ENCODE peak calls at places on chromosomes 6 and 20, in eight cellular contexts. H, A, Y, L, K, V, D and T are unnamed samples. For H3K27me3, the result is how much of the 10 kb centered on the place peaks cover.

GRCh38 chr6:87730310-87730709 is 28.3 kb upstream of the AKIRIN2 start:
- DNase-seq in L (no peak), D (no peak), Y (no peak), A (no peak), H (peak), K (peak), V (peak), T (peak)

GRCh38 chr6:113461153-113461897 is 395.8 kb upstream of the MARCKS start:
- DNase-seq in D (no peak), L (no peak), A (no peak), H (no peak), Y (peak), K (no peak), V (no peak), T (no peak)

GRCh38 chr20:48725589-48725991 is 102.2 kb downstream of the PREX1 start:
- DNase-seq in K (no peak), D (no peak), A (no peak), L (peak), V (no peak), Y (peak), H (no peak), T (peak)

GRCh38 chr6:15527838-15528617 is 134.8 kb downstream of the DTNBP1 start:
- DNase-seq in D (no peak), Y (peak), H (no peak), A (no peak), L (no peak), K (no peak), V (no peak), T (peak)

GRCh38 chr6:28875348-28875747 is 48.4 kb downstream of the TRIM27 start:
- DNase-seq in H (no peak), Y (no peak), V (no peak), A (no peak), K (no peak), D (no peak), L (no peak), T (no peak)

GRCh38 chr6:56378507-56378906 is 131.1 kb upstream of the COL21A1 start:
- DNase-seq in K (no peak), D (no peak), L (no peak), H (no peak), V (no peak), Y (no peak), A (no peak), T (no peak)

GRCh38 chr6:38337819-38338465 is 301.8 kb downstream of the BTBD9 start:
- DNase-seq in L (peak), H (no peak), D (no peak), V (no peak), K (no peak), A (no peak), Y (peak), T (peak)

GRCh38 chr6:108737594-108738546 is 110.4 kb upstream of the ARMC2 start:
- DNase-seq in Y (peak), A (peak), K (peak), H (peak), D (no peak), L (peak), V (no peak), T (peak)

GRCh38 chr6:43086022-43086658 is 10.0 kb downstream of the PTK7 start:
- DNase-seq in L (no peak), V (peak), K (no peak), A (no peak), Y (no peak), H (no peak), D (peak), T (no peak)

GRCh38 chr6:161186173-161186769 is 87.6 kb downstream of the AGPAT4 start:
- DNase-seq in H (peak), D (no peak), K (peak), A (no peak), V (no peak), L (peak), Y (peak), T (peak)

GRCh38 chr6:166809721-166810120 is 146.6 kb downstream of the RNASET2 start:
- DNase-seq in V (no peak), Y (no peak), L (no peak), K (no peak), D (no peak), H (no peak), A (no peak), T (peak)

GRCh38 chr6:8194499-8194898 is 92.2 kb upstream of the EEF1E1 start:
- DNase-seq in D (no peak), Y (peak), L (no peak), V (no peak), K (no peak), H (no peak), A (no peak), T (no peak)

GRCh38 chr6:70886661-70887060 is 70.2 kb downstream of the B3GAT2 start:
- DNase-seq in Y (no peak), H (no peak), L (no peak), V (no peak), D (no peak), K (peak), A (no peak), T (no peak)

GRCh38 chr6:154039231-154039842 is at the start of gene OPRM1:
- DNase-seq in D (no peak), L (peak), V (peak), Y (peak), H (no peak), A (peak), K (no peak), T (peak)

GRCh38 chr20:52171025-52171424 is 20.6 kb downstream of the ZFP64 start:
- DNase-seq in H (no peak), A (no peak), D (no peak), K (no peak), V (no peak), Y (no peak), L (no peak), T (no peak)
- TF ChIP-seq CTCF in H (no peak), A (no peak), D (no peak), K (no peak), V (no peak), Y (no peak), L (no peak), T (no peak)

GRCh38 chr6:27503436-27504030 is 30.6 kb upstream of the ZNF184 start:
- DNase-seq in L (peak), A (peak), H (peak), V (peak), Y (peak), K (peak), D (peak), T (peak)
- H3K27ac ChIP-seq in L (no peak), A (no peak), H (no peak), V (peak), Y (peak), K (peak), D (peak), T (peak)

DNA sequence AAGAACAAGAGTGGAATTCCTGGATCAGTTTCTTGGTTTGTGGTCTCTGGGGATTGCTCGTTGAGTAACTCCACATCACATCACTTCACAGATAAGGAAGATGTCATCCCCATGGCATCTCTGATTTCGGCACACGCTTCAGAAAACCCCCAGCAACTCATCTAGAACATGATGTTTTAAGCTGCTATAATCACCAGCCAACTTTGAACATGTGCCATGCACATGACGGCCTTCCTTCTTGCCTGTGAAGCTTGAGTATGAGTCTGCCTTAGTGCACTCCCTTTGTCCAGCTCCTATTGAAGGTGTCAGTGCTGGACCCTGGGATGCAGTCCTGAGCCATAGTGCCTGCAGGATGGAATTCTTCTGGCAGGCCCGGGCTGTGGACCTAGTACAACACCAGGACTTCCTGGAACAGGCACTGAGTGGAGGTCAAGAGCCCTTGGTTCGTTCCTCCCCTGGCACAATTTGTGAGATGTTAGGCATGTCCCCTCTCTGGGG is 231.5 kb upstream of the SUPT3H start:
- DNase-seq in A (no peak), H (peak), Y (peak), L (peak), D (no peak), V (no peak), K (no peak), T (peak)
- H3K27me3 ChIP-seq in A (under half), H (under half), Y (under half), L (under half), D (under half), V (under half), K (under half), T (under half)

GRCh38 chr6:170555305-170555704 is 1.1 kb downstream of the TBP start:
- DNase-seq in Y (no peak), L (no peak), A (no peak), H (no peak), D (no peak), V (no peak), K (no peak), T (no peak)

GRCh38 chr6:170553686-170554085 is 483 bp upstream of the TBP start:
- DNase-seq in Y (peak), D (no peak), L (peak), A (no peak), H (peak), K (no peak), V (peak), T (no peak)

GRCh38 chr6:170554086-170554887 is at the start of gene TBP:
- DNase-seq in Y (peak), D (peak), H (peak), V (peak), L (peak), K (peak), A (peak), T (peak)

GRCh38 chr6:170554888-170555137 is 644 bp downstream of the TBP start:
- DNase-seq in A (no peak), D (no peak), Y (no peak), H (no peak), K (no peak), L (no peak), V (no peak), T (no peak)

DNA sequence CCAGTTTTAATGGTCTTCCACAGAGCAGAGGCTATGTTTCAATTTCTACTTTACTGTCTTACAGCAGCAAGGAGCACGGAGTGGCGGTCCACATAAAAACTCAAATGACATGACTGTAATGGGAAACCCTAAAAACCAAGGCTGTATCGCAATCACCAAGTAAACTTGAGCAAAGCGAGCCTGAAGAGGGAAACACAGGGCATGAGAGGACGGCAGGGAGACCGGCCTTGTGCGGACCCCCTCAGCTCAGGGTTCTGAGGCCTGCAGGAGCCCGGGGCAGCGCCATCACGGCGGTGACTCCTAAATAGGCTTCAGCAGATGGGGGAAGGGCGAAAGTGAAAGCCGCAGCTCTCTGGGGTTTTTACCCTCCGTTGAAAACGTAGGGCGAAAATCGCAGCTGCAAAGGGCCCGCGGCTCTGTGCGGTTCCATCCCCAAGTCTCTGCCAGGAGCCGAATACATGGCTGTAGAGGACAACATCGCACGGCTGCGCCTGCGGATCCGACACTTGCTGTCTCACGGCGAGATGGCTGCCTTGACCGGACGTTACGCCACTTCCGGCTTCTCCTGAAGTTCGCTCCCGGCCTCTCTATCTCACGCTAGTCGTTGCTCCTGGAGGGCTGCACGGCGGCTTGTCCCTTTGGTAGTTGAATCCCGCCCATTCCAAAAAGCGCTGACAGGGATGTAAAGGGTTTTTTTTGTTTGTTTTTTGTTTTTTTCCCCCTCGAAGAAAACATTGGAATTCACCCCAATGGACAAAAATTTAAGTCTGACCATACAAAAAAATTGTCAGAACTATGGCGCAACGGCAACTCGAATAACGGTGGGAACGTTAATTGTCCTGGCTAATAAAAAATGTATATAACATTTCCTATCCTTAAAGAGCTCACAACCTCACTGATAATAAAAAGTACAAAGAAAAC is at the start of gene PSMB1:
- DNase-seq in K (peak), L (peak), A (peak), Y (peak), H (peak), V (peak), D (peak), T (peak)
- TF ChIP-seq CTCF in K (no peak), L (no peak), A (no peak), Y (no peak), H (no peak), V (no peak), D (no peak), T (no peak)

DNA sequence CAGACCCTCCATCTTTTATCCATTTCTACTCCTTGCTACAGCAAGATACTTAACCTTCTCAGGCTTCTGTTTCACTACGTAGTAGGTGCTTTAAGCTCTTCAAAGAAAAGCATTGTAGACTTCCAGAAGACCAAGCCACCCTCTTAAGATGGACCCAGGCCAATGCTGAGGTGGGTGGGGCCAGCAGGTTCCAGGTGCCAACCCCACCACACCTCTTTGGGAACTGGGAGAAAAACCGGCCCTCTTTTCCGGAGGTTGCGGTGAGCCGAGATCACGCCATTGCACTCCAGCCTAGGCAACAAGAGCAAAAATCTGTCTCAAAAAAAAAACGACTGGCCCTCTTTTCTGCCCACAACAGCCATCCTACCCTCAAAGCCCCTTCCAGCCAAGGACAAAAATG is 10.6 kb upstream of the HMGA1 start:
- DNase-seq in Y (no peak), L (no peak), V (no peak), K (no peak), A (no peak), H (no peak), D (no peak), T (no peak)
- H3K27ac ChIP-seq in Y (no peak), L (no peak), V (no peak), K (no peak), A (no peak), H (no peak), D (no peak), T (no peak)

GRCh38 chr20:22462975-22463914 is 121.1 kb downstream of the FOXA2 start:
- DNase-seq in D (no peak), K (no peak), Y (no peak), V (no peak), A (no peak), H (no peak), L (no peak), T (peak)

GRCh38 chr20:22470620-22471026 is 113.7 kb downstream of the FOXA2 start:
- DNase-seq in H (no peak), K (no peak), D (no peak), Y (no peak), V (no peak), L (no peak), A (no peak), T (no peak)

GRCh38 chr20:22464312-22465003 is 119.9 kb downstream of the FOXA2 start:
- DNase-seq in H (no peak), V (no peak), K (no peak), A (no peak), Y (no peak), L (no peak), D (no peak), T (no peak)

GRCh38 chr20:22466447-22467171 is 117.8 kb downstream of the FOXA2 start:
- DNase-seq in D (no peak), V (no peak), L (no peak), H (no peak), Y (no peak), A (no peak), K (no peak), T (no peak)

GRCh38 chr20:22465622-22466446 is 118.5 kb downstream of the FOXA2 start:
- DNase-seq in L (no peak), V (no peak), Y (no peak), A (no peak), H (no peak), D (no peak), K (no peak), T (no peak)
- H3K27me3 ChIP-seq in L (under half), V (under half), Y (under half), A (under half), H (under half), D (under half), K (under half), T (under half)

DNA sequence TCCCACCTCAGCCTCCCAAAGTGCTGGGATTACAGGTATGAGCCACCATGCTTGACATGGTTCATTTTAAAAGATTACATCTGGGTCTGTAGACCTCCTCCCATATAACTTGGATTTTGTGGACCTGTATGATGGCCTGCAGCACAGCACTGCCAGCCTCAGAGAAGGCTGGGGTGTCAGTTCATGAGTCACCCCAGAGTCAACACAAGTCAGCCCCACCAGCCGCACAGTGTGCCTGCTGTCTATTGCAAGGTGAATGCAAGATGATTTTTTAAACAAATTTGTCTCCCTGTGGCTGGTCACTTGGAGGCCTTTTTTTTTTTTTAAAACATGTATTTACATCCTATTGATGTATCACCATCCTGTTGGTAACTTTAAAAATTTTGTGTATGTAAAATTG is 76.7 kb downstream of the RREB1 start:
- DNase-seq in L (no peak), Y (no peak), K (no peak), H (no peak), D (no peak), V (no peak), A (no peak), T (no peak)
- TF ChIP-seq CTCF in L (no peak), Y (no peak), K (no peak), H (no peak), D (no peak), V (no peak), A (no peak), T (no peak)

GRCh38 chr6:150620763-150621162 is 21.1 kb downstream of the PLEKHG1 start:
- DNase-seq in A (no peak), K (no peak), H (no peak), V (no peak), Y (no peak), L (no peak), D (no peak), T (no peak)

GRCh38 chr6:150622476-150622875 is 22.8 kb downstream of the PLEKHG1 start:
- DNase-seq in K (no peak), A (no peak), H (no peak), D (no peak), V (no peak), L (no peak), Y (no peak), T (no peak)

GRCh38 chr6:150625927-150626326 is 26.2 kb downstream of the PLEKHG1 start:
- DNase-seq in L (no peak), K (no peak), V (no peak), A (no peak), Y (no peak), D (no peak), H (no peak), T (no peak)

GRCh38 chr6:150624199-150624598 is 24.5 kb downstream of the PLEKHG1 start:
- DNase-seq in Y (no peak), V (no peak), H (no peak), D (no peak), A (no peak), K (no peak), L (no peak), T (no peak)

GRCh38 chr6:150622941-150623874 is 23.5 kb downstream of the PLEKHG1 start:
- DNase-seq in V (no peak), L (no peak), H (no peak), D (peak), A (no peak), Y (no peak), K (no peak), T (no peak)
- H3K27ac ChIP-seq in V (no peak), L (no peak), H (peak), D (peak), A (no peak), Y (no peak), K (no peak), T (no peak)

DNA sequence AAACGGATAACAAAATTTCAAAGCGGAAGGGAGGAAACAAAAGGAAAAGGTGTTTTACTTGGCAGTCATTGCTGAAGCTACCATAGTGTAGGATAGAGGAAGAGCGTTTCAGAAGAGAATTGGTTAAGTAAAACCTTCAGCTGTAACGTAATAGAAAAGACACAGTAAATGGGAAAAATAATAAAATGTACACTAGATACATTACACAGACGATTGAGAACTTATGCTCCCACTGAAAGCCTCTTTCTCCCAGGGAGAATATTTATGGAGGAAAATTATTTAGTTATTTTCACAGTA is 90.8 kb upstream of the PRDM1 start:
- DNase-seq in V (no peak), A (no peak), H (no peak), Y (no peak), L (peak), D (no peak), K (no peak), T (no peak)
- H3K27me3 ChIP-seq in V (under half), A (under half), H (under half), Y (under half), L (under half), D (under half), K (half or more), T (under half)